ENCODE peak calls at places on chromosome 15, in four cellular contexts. Y is nephron progenitor cell, I is cardiac muscle cell, B is A549. S is an unnamed sample.

GRCh38 chr15:81315452-81316203 is 8.3 kb downstream of the STARD5 start:
- DNase-seq in Y (no peak), I (no peak), B (no peak), S (no peak)

GRCh38 chr15:57393081-57393480 is 16.8 kb downstream of the CGNL1 start:
- DNase-seq in Y (no peak), I (no peak), B (no peak), S (no peak)

GRCh38 chr15:92044510-92044909 is 191.0 kb downstream of the SLCO3A1 start:
- DNase-seq in Y (no peak), I (no peak), B (no peak), S (no peak)

GRCh38 chr15:88699861-88700260 is 61.0 kb downstream of the ISG20 start:
- DNase-seq in Y (no peak), I (no peak), B (no peak), S (no peak)

GRCh38 chr15:34271493-34271892 is 46.7 kb downstream of the EMC4 start:
- DNase-seq in Y (no peak), I (no peak), B (peak), S (no peak)

GRCh38 chr15:81174759-81175327 is 21.8 kb upstream of the IL16 start:
- DNase-seq in Y (no peak), I (peak), B (no peak), S (no peak)

GRCh38 chr15:63902671-63903035 is 68.9 kb upstream of the HERC1 start:
- DNase-seq in Y (no peak), I (no peak), B (no peak), S (no peak)

GRCh38 chr15:101547737-101548136 is 58.2 kb upstream of the PCSK6 start:
- DNase-seq in Y (no peak), I (no peak), B (no peak), S (no peak)

GRCh38 chr15:58243083-58243482 is 104.9 kb downstream of the AQP9 start:
- DNase-seq in Y (no peak), I (no peak), B (no peak), S (no peak)

GRCh38 chr15:69553686-69554085 is 101.1 kb downstream of the RPLP1 start:
- DNase-seq in Y (no peak), I (no peak), B (no peak), S (no peak)

GRCh38 chr15:66833803-66834202 is 131.8 kb downstream of the SMAD6 start:
- DNase-seq in Y (no peak), I (no peak), B (no peak), S (no peak)

GRCh38 chr15:88658972-88659931 is 20.4 kb downstream of the ISG20 start:
- DNase-seq in Y (no peak), I (no peak), B (no peak), S (no peak)

GRCh38 chr15:51104512-51104911 is 9.8 kb upstream of the TNFAIP8L3 start:
- DNase-seq in Y (peak), I (no peak), B (no peak), S (no peak)

GRCh38 chr15:58561321-58561720 is 129.5 kb downstream of the LIPC start:
- DNase-seq in Y (no peak), I (no peak), B (no peak), S (no peak)

GRCh38 chr15:59456114-59456513 is 18.1 kb downstream of the FAM81A start:
- DNase-seq in Y (no peak), I (no peak), B (no peak), S (no peak)

GRCh38 chr15:68646156-68646555 is 67.4 kb downstream of the CORO2B start:
- DNase-seq in Y (peak), I (no peak), B (no peak), S (no peak)

GRCh38 chr15:59160880-59161593 is 45.6 kb upstream of the LDHAL6B start:
- DNase-seq in Y (peak), I (peak), B (peak), S (peak)

GRCh38 chr15:62848631-62849050 is 193.9 kb upstream of the TPM1 start:
- DNase-seq in Y (no peak), I (no peak), B (peak), S (peak)

GRCh38 chr15:94231728-94232086 is 346 bp downstream of the MCTP2 start:
- DNase-seq in Y (no peak), I (peak), B (no peak), S (peak)

GRCh38 chr15:96574766-96575165 is 244.3 kb downstream of the NR2F2 start:
- DNase-seq in Y (no peak), I (no peak), B (no peak), S (no peak)

GRCh38 chr15:88681610-88682221 is 42.9 kb downstream of the ISG20 start:
- DNase-seq in Y (no peak), I (no peak), B (no peak), S (no peak)

GRCh38 chr15:26157081-26157480 is 294.0 kb upstream of the ATP10A start:
- DNase-seq in Y (no peak), I (no peak), B (no peak), S (no peak)

GRCh38 chr15:63968700-63969099 is 77.6 kb downstream of the DAPK2 start:
- DNase-seq in Y (no peak), I (no peak), B (no peak), S (no peak)

GRCh38 chr15:85116494-85116893 is 134.8 kb downstream of the PDE8A start:
- DNase-seq in Y (no peak), I (no peak), B (no peak), S (no peak)

GRCh38 chr15:31271706-31272557 is 54.7 kb upstream of the KLF13 start:
- DNase-seq in Y (no peak), I (no peak), B (no peak), S (no peak)

GRCh38 chr15:56099311-56099710 is 105.9 kb upstream of the NEDD4 start:
- DNase-seq in Y (no peak), I (peak), B (no peak), S (no peak)

GRCh38 chr15:62241135-62241770 is 76.2 kb upstream of the C2CD4B start:
- DNase-seq in Y (peak), I (peak), B (peak), S (peak)

GRCh38 chr15:52810346-52810745 is 20.2 kb upstream of the ONECUT1 start:
- DNase-seq in Y (no peak), I (no peak), B (no peak), S (no peak)

GRCh38 chr15:70569139-70569717 is 194.1 kb downstream of the UACA start:
- DNase-seq in Y (no peak), I (peak), B (peak), S (no peak)

GRCh38 chr15:33068007-33068441 is 126.5 kb downstream of the FMN1 start:
- DNase-seq in Y (peak), I (no peak), B (peak), S (no peak)

GRCh38 chr15:43433160-43433559 is 59.8 kb downstream of the TP53BP1 start:
- DNase-seq in Y (no peak), I (no peak), B (no peak), S (no peak)

GRCh38 chr15:62779041-62779810 is 263.3 kb upstream of the TPM1 start:
- DNase-seq in Y (no peak), I (peak), B (peak), S (no peak)

GRCh38 chr15:100726070-100726420 is 123.7 kb downstream of the ASB7 start:
- DNase-seq in Y (no peak), I (no peak), B (no peak), S (no peak)

GRCh38 chr15:51492528-51492927 is 130.0 kb downstream of the DMXL2 start:
- DNase-seq in Y (no peak), I (no peak), B (no peak), S (no peak)

GRCh38 chr15:23075927-23076326 is 36.6 kb upstream of the TUBGCP5 start:
- DNase-seq in Y (no peak), I (no peak), B (no peak), S (no peak)

GRCh38 chr15:60589253-60589652 is 110.3 kb upstream of the ICE2 start:
- DNase-seq in Y (peak), I (no peak), B (no peak), S (no peak)

GRCh38 chr15:67690936-67691335 is 134.4 kb upstream of the SKOR1 start:
- DNase-seq in Y (no peak), I (no peak), B (no peak), S (no peak)

GRCh38 chr15:40516322-40516721 is 45.5 kb downstream of the CHST14 start:
- DNase-seq in Y (no peak), I (no peak), B (no peak), S (no peak)

GRCh38 chr15:59197459-59197858 is 9.2 kb upstream of the LDHAL6B start:
- DNase-seq in Y (no peak), I (no peak), B (no peak), S (no peak)

GRCh38 chr15:37112171-37112570 is 11.8 kb upstream of the MEIS2 start:
- DNase-seq in Y (no peak), I (no peak), B (no peak), S (no peak)

DNA sequence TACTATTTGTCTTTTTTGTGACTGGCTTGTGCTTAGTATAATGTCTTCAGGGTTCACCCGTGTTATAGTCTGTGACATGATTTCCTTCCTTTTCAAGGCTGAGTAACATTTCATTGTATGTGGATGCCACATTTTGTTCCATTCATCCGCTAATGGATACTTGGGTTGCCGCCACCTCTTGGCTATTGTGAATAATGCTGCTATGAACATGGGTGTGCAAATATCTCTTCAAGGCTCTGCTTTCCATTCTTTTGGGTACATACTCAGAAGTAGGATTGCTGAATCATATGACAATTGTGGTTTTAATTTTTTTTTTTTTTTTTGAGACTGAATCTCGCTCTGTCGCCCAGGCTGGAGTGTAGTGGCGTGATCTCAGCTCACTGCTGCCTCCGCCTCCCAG is 15.4 kb downstream of the CRTC3 start:
- DNase-seq in Y (no peak), I (no peak), B (peak), S (no peak)
- TF ChIP-seq CTCF in Y (no peak), I (no peak), B (peak), S (no peak)

DNA sequence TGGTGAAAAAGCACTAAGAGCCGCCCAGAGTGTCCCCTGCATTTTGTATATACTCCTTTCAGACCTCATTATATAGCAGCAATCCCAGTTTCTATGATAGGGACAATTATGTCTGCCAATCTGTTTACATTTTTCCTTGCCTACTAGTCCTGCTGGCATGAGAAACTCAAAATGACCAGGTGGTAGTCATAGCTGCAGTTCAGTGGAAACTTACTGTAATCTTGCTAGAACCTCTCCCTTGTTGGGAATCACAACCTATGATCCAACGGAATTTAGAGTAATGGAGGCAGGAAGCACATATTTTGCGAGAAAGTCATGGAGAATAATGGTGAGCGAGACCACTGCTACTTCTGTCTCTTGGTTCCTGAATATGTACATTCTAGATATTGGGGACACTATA is 28.6 kb upstream of the MINAR1 start:
- DNase-seq in Y (no peak), I (no peak), B (no peak), S (no peak)
- TF ChIP-seq CTCF in Y (no peak), I (no peak), B (no peak), S (no peak)

DNA sequence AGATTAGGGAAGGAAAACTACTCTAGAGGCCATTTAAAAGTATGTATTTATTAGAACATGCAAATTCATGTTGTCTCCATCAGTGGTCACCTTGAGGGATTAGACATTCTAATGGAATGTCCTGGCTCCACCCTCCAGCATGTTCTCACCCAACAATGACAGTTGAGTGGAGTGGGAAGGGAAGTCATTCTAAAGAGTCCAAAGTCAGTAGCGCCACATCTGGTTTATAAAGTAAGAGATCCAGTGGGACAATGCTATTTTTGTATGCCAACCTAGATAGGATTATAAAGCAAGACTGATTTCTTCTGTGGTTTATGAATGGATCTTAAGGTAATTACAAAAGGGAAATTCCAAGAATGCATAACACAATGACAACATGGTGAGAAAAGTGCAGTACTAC is 33.3 kb downstream of the SLC24A1 start:
- DNase-seq in Y (no peak), I (no peak), B (no peak), S (no peak)
- TF ChIP-seq CTCF in Y (no peak), I (no peak), B (no peak), S (no peak)

GRCh38 chr15:99511529-99511864 is 54.3 kb upstream of the MEF2A start:
- DNase-seq in Y (no peak), I (no peak), B (no peak), S (no peak)

GRCh38 chr15:99508807-99509311 is 56.9 kb upstream of the MEF2A start:
- DNase-seq in Y (no peak), I (no peak), B (no peak), S (no peak)

GRCh38 chr15:99514306-99514705 is 51.5 kb upstream of the MEF2A start:
- DNase-seq in Y (no peak), I (no peak), B (no peak), S (no peak)

GRCh38 chr15:99509686-99510461 is 55.9 kb upstream of the MEF2A start:
- DNase-seq in Y (no peak), I (no peak), B (no peak), S (no peak)

DNA sequence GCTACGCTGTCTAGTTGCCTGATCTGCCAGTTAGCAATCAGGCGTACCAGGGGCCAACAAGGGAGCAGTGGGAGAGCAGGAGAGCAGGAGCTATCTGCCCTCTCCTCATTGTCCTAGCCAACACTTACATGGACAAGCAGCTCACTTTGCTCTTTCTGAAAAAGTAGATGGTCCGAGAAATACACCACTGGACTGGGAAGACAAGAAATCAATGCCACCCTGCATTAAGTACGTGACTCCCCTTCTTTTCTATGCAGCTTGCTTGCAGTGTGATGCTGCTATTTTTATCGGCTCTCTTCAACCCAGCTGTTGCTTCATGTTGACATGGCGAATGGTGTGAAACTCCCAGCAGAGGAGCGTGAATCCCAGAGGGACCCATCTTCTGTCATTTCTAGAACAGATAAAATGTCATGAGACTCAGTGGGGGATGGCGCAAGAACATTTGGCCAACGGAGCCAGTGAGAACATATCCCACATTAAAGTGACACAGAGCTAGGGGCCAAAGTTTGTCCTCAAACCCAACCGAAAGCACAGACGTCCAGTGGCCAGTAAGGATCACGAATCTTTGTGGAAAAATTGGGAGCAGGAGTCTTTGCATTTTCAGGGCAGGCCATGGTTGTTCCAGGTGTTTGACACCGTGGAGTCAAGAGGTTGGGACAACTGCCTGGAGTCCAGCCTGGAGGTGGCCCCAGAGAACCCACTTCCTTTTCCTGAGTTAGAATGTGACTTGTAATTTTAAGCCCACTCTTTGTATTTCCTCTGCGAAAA is 53.7 kb upstream of the MEF2A start:
- DNase-seq in Y (no peak), I (peak), B (no peak), S (no peak)
- TF ChIP-seq CTCF in Y (no peak), I (no peak), B (no peak), S (no peak)

GRCh38 chr15:90286678-90287077 is 21.2 kb downstream of the NGRN start:
- DNase-seq in Y (no peak), I (peak), B (peak), S (no peak)
- TF ChIP-seq CTCF in Y (peak), I (peak), B (peak), S (peak)

GRCh38 chr15:93072440-93073394 is 16.3 kb downstream of the RGMA start:
- DNase-seq in Y (peak), I (peak), B (peak), S (peak)
- TF ChIP-seq CTCF in Y (no peak), I (no peak), B (no peak), S (no peak)

GRCh38 chr15:41804920-41805666 is 22.8 kb upstream of the JMJD7 start:
- DNase-seq in Y (no peak), I (no peak), B (no peak), S (no peak)

GRCh38 chr15:41805711-41806110 is 22.2 kb upstream of the JMJD7 start:
- DNase-seq in Y (no peak), I (no peak), B (no peak), S (no peak)

GRCh38 chr15:41809121-41809520 is 18.8 kb upstream of the JMJD7 start:
- DNase-seq in Y (no peak), I (no peak), B (no peak), S (no peak)

GRCh38 chr15:41804361-41804760 is 23.5 kb upstream of the JMJD7 start:
- DNase-seq in Y (no peak), I (no peak), B (no peak), S (no peak)

DNA sequence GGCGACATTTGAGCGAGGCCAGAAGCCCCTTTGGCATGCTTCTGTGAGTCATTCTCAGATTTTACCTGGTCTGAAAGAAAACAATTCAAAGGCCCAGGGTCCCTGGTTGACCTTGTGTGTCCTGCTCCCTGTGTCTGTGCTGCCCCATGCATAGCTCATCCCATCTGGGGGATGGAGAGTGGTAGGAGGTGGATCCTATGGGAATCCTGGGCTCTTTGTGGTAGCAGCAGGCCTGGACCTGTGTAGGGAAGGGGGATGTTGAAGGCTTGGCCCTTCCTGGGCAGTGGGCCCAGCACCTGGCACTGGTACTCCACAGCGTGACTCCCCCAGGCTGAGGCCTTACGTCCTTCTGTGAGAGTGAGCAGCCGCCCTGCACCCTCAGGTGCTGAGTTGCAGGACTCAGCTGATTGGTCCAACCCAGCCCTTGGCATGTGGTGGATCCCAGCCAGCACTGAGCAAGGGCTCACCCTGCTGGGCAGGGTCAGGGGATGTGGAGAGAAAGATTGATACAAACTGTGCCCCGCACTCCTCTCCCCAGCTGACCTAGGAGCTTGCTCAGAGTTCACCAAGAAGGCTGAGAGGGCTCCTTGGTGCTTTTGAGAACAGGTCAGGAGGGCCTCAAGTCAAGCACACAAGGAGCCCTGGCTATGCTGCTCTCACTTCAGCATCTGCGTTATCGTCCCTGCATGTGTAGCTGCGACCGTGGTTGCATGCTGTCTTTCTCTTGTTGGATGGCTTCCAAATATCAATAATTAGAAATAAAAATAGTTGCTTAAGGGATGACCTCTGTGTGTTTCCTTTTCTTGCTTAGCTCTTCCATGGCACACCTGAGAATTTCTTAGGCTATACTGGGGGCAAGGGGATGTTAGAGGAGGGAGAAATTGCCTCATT is 21.4 kb upstream of the JMJD7 start:
- DNase-seq in Y (no peak), I (peak), B (no peak), S (no peak)
- TF ChIP-seq CTCF in Y (no peak), I (no peak), B (no peak), S (no peak)

DNA sequence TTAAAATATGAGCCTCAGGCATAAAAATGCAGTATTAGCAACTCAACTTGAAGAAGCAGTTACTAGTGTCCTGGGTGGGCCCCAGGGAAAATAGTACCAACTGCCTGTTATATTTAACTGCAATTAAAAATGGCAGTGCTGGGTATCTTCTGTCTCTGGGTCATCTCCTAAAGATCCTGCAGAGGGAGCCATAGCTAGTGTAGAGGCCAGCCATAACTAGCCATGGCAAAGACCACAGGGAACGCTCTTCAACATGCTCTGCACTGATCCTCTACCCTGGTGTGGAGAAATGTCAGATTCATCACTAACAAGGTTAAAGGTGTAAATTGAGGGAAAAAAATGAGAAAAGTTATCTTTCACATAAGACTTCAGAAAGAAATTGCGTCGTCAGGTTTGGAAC is 181.3 kb downstream of the SNRPN start:
- DNase-seq in Y (peak), I (peak), B (peak), S (peak)
- TF ChIP-seq CTCF in Y (peak), I (peak), B (no peak), S (peak)